ENCODE peak calls at places on chromosome 1, in eight cellular contexts. C is stimulated activated naive CD4-positive, alpha-beta T cell; U is brain microvascular endothelial cell; N is T-helper 9 cell; Q is RPMI8226; B is stimulated activated naive CD8-positive, alpha-beta T cell treated with anti-CD3 and anti-CD28 coated beads, Interleukin-15, Interleukin-2, amounts not matched to agents 100 U/mL and 50 U/mL, for 24 hours; E is NCI-H2081; F is left kidney. S is an unnamed sample.

GRCh38 chr1:52365091-52365745 is 787 bp downstream of the CC2D1B start:
- DNase-seq in C (no peak), U (peak; percentile 48), N (no peak), Q (peak; percentile 38), B (peak; percentile 33), E (peak; percentile 28), F (peak; percentile 64), S (no peak)

GRCh38 chr1:234638832-234639799 is 29.1 kb upstream of the IRF2BP2 start:
- DNase-seq in C (no peak), U (no peak), N (no peak), Q (no peak), B (no peak), E (no peak), F (peak; percentile 74), S (no peak)

GRCh38 chr1:162899422-162900168 is 38.6 kb upstream of the CCDC190 start:
- DNase-seq in C (no peak), U (peak; percentile 81), N (no peak), Q (no peak), B (no peak), E (no peak), F (no peak), S (no peak)

GRCh38 chr1:205965039-205965630 is 21.9 kb upstream of the SLC26A9 start:
- DNase-seq in C (no peak), U (no peak), N (no peak), Q (no peak), B (no peak), E (peak; percentile 99), F (peak; percentile 56), S (no peak)

GRCh38 chr1:111201275-111202090 is 1.0 kb upstream of the DENND2D start:
- DNase-seq in C (no peak), U (no peak), N (no peak), Q (peak; percentile 77), B (no peak), E (no peak), F (no peak), S (no peak)

GRCh38 chr1:58837886-58838285 is 54.0 kb upstream of the JUN start:
- DNase-seq in C (no peak), U (no peak), N (no peak), Q (no peak), B (no peak), E (no peak), F (no peak), S (no peak)

GRCh38 chr1:62391369-62391971 is 45.4 kb upstream of the USP1 start:
- DNase-seq in C (peak; percentile 8), U (peak; percentile 15), N (no peak), Q (peak; percentile 61), B (peak; percentile 40), E (peak; percentile 9), F (peak; percentile 59), S (no peak)

GRCh38 chr1:98045211-98046030 is 124.6 kb upstream of the DPYD start:
- DNase-seq in C (no peak), U (peak; percentile 42), N (no peak), Q (no peak), B (peak; percentile 12), E (peak; percentile 8), F (peak; percentile 29), S (no peak)

S was measured in T-helper 22 cell.